ENCODE peak calls at places on chromosomes 1 and 21, in seven cellular contexts. C is spleen; E is Caco-2; R is uterus; L is CD4-positive, alpha-beta memory T cell; P is neural progenitor cell; G is lower lobe of right lung. X is an unnamed sample.

GRCh38 chr1:232662910-232663309 is 33.0 kb upstream of the SIPA1L2 start:
- DNase-seq in C (no peak), E (no peak), R (no peak), L (no peak), P (no peak), G (no peak), X (no peak)

GRCh38 chr1:8020032-8020431 is 6.1 kb downstream of the ERRFI1 start:
- DNase-seq in C (no peak), E (peak; percentile 52), R (no peak), L (no peak), P (no peak), G (no peak), X (no peak)

GRCh38 chr1:16042096-16042495 is 1.5 kb upstream of the CLCNKB start:
- DNase-seq in C (no peak), E (peak; percentile 12), R (no peak), L (no peak), P (no peak), G (no peak), X (no peak)

GRCh38 chr1:232149302-232150201 is 480.4 kb downstream of the SIPA1L2 start:
- DNase-seq in C (no peak), E (no peak), R (no peak), L (no peak), P (no peak), G (no peak), X (no peak)

GRCh38 chr21:44506279-44507255 is 33.4 kb downstream of the KRTAP10-1 start:
- DNase-seq in C (no peak), E (no peak), R (no peak), L (no peak), P (peak; percentile 33), G (peak; percentile 36), X (no peak)

GRCh38 chr21:42200906-42201614 is 17.9 kb upstream of the ABCG1 start:
- DNase-seq in C (no peak), E (no peak), R (no peak), L (peak; percentile 22), P (no peak), G (no peak), X (no peak)

GRCh38 chr1:244447024-244447423 is 4.7 kb downstream of the ADSS2 start:
- DNase-seq in C (no peak), E (no peak), R (no peak), L (no peak), P (no peak), G (no peak), X (no peak)

GRCh38 chr21:16330340-16331319 is 600.8 kb downstream of the USP25 start:
- DNase-seq in C (no peak), E (peak; percentile 60), R (peak; percentile 62), L (peak; percentile 15), P (peak; percentile 81), G (no peak), X (no peak)

GRCh38 chr1:6785721-6786505 is 659 bp downstream of the CAMTA1 start:
- DNase-seq in C (peak; percentile 91), E (peak; percentile 55), R (peak; percentile 27), L (peak; percentile 22), P (peak; percentile 80), G (peak; percentile 51), X (no peak)

GRCh38 chr1:41764608-41765007 is 154.1 kb downstream of the HIVEP3 start:
- DNase-seq in C (no peak), E (no peak), R (no peak), L (no peak), P (no peak), G (no peak), X (no peak)

GRCh38 chr1:160108888-160109662 is 6.5 kb upstream of the ATP1A2 start:
- DNase-seq in C (no peak), E (peak; percentile 53), R (no peak), L (no peak), P (peak; percentile 80), G (no peak), X (no peak)

GRCh38 chr1:225949041-225949440 is 8.0 kb upstream of the LEFTY2 start:
- DNase-seq in C (peak; percentile 24), E (no peak), R (no peak), L (no peak), P (peak; percentile 13), G (no peak), X (no peak)

GRCh38 chr21:39384674-39385298 is 35.9 kb upstream of the HMGN1 start:
- DNase-seq in C (no peak), E (no peak), R (no peak), L (no peak), P (no peak), G (no peak), X (no peak)

GRCh38 chr1:41919764-41920397 is 1.2 kb upstream of the HIVEP3 start:
- DNase-seq in C (peak; percentile 90), E (no peak), R (no peak), L (peak; percentile 85), P (peak; percentile 56), G (peak; percentile 53), X (no peak)

GRCh38 chr21:44924611-44925010 is 3.9 kb upstream of the ITGB2 start:
- DNase-seq in C (peak; percentile 50), E (no peak), R (no peak), L (no peak), P (no peak), G (no peak), X (no peak)

GRCh38 chr1:241749041-241749798 is 97.1 kb downstream of the WDR64 start:
- DNase-seq in C (no peak), E (no peak), R (no peak), L (no peak), P (no peak), G (no peak), X (no peak)

GRCh38 chr1:1554926-1555915 is 14.8 kb upstream of the TMEM240 start:
- DNase-seq in C (no peak), E (no peak), R (no peak), L (no peak), P (no peak), G (no peak), X (no peak)

GRCh38 chr1:111565079-111565478 is 54.5 kb upstream of the RAP1A start:
- DNase-seq in C (no peak), E (no peak), R (peak; percentile 56), L (no peak), P (no peak), G (no peak), X (no peak)

GRCh38 chr1:213519098-213519497 is 468.1 kb downstream of the RPS6KC1 start:
- DNase-seq in C (no peak), E (no peak), R (no peak), L (no peak), P (no peak), G (no peak), X (no peak)

GRCh38 chr1:62682531-62682930 is 5.7 kb downstream of the DOCK7 start:
- DNase-seq in C (no peak), E (no peak), R (no peak), L (no peak), P (no peak), G (no peak), X (no peak)

GRCh38 chr1:59560807-59561450 is 253.8 kb upstream of the HOOK1 start:
- DNase-seq in C (no peak), E (no peak), R (no peak), L (no peak), P (no peak), G (no peak), X (no peak)

GRCh38 chr1:89815040-89815439 is 5.8 kb upstream of the LRRC8D start:
- DNase-seq in C (no peak), E (no peak), R (no peak), L (no peak), P (no peak), G (no peak), X (no peak)
- H3K4me1 ChIP-seq in C (peaks cover 66% of the 10 kb centered on the region), E (peaks cover 15% of the 10 kb centered on the region), R (peaks cover 3% of the 10 kb centered on the region), L (peaks cover 6% of the 10 kb centered on the region), P (peaks cover 4% of the 10 kb centered on the region), G (no peaks in the 10 kb centered on the region), X (no peaks in the 10 kb centered on the region)

GRCh38 chr1:2906620-2907019 is 105.1 kb upstream of the TTC34 start:
- DNase-seq in C (no peak), E (no peak), R (no peak), L (no peak), P (no peak), G (no peak), X (no peak)

GRCh38 chr1:2904191-2904590 is 102.7 kb upstream of the TTC34 start:
- DNase-seq in C (no peak), E (no peak), R (no peak), L (no peak), P (no peak), G (no peak), X (no peak)

GRCh38 chr1:2905356-2905755 is 103.9 kb upstream of the TTC34 start:
- DNase-seq in C (no peak), E (no peak), R (no peak), L (no peak), P (no peak), G (no peak), X (no peak)

GRCh38 chr1:2907051-2907450 is 105.6 kb upstream of the TTC34 start:
- DNase-seq in C (no peak), E (no peak), R (no peak), L (no peak), P (no peak), G (no peak), X (no peak)

GRCh38 chr1:2906105-2906504 is 104.6 kb upstream of the TTC34 start:
- DNase-seq in C (no peak), E (no peak), R (peak; percentile 14), L (no peak), P (no peak), G (no peak), X (no peak)
- H3K9me3 ChIP-seq in C (no peaks in the 10 kb centered on the region), E (no peaks in the 10 kb centered on the region), R (no peaks in the 10 kb centered on the region), L (no peaks in the 10 kb centered on the region), P (no peaks in the 10 kb centered on the region), G (no peaks in the 10 kb centered on the region), X (no peaks in the 10 kb centered on the region)

GRCh38 chr1:39865762-39866161 is 17.5 kb downstream of the TRIT1 start:
- DNase-seq in C (no peak), E (no peak), R (no peak), L (no peak), P (no peak), G (no peak), X (no peak)

GRCh38 chr1:39859859-39860812 is 23.2 kb downstream of the TRIT1 start:
- DNase-seq in C (no peak), E (no peak), R (no peak), L (no peak), P (no peak), G (no peak), X (no peak)

GRCh38 chr1:39861003-39861402 is 22.3 kb downstream of the TRIT1 start:
- DNase-seq in C (no peak), E (no peak), R (no peak), L (no peak), P (no peak), G (no peak), X (no peak)

GRCh38 chr1:39866767-39867166 is 16.5 kb downstream of the TRIT1 start:
- DNase-seq in C (no peak), E (no peak), R (peak; percentile 35), L (no peak), P (no peak), G (no peak), X (no peak)

GRCh38 chr1:39863177-39863576 is 20.1 kb downstream of the TRIT1 start:
- DNase-seq in C (no peak), E (no peak), R (no peak), L (no peak), P (no peak), G (no peak), X (no peak)
- H3K27me3 ChIP-seq in C (no peaks in the 10 kb centered on the region), E (no peaks in the 10 kb centered on the region), R (no peaks in the 10 kb centered on the region), L (no peaks in the 10 kb centered on the region), P (no peaks in the 10 kb centered on the region), G (no peaks in the 10 kb centered on the region), X (no peaks in the 10 kb centered on the region)

DNA sequence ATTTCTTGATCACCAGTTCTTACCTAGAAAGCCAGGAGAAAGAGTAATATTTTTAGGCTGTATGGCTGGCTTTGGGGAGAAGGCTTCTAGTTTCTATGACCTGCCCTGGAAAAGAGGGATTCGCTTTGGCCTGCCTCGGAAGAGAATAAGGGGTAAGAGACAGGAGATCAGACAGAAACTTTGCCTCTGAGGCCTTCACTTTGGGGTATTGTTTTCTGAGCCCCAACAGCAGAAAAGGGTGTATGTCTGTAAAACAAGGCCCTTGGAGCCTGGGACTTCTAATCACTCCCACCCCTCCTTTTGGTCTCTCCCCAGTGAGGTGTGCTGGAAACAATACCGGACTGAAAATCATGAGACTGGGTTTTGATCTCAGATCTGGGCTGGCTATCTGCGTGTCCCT is 5.1 kb downstream of the SLC45A3 start:
- DNase-seq in C (no peak), E (no peak), R (no peak), L (no peak), P (no peak), G (no peak), X (no peak)
- H3K4me1 ChIP-seq in C (peaks cover 95% of the 10 kb centered on the region), E (peaks cover 63% of the 10 kb centered on the region), R (no peaks in the 10 kb centered on the region), L (peaks cover 9% of the 10 kb centered on the region), P (peaks cover 38% of the 10 kb centered on the region), G (peaks cover 25% of the 10 kb centered on the region), X (peaks cover 18% of the 10 kb centered on the region)

X was measured in thoracic aorta.